ENCODE peak calls at places on chromosomes 13 and 19, in five cellular contexts. One of them, this sample, is unnamed.

GRCh38 chr19:31085125-31085524 is 264.1 kb downstream of the TSHZ3 start:
- DNase-seq in cardiac muscle cell: no peak
- DNase-seq in heart right ventricle: no peak
- DNase-seq in CD8-positive, alpha-beta T cell: no peak
- DNase-seq in lower lobe of right lung: no peak
- DNase-seq in this sample: no peak

GRCh38 chr13:94480672-94481145 is 1.2 kb upstream of the DCT start:
- DNase-seq in cardiac muscle cell: no peak
- DNase-seq in heart right ventricle: no peak
- DNase-seq in CD8-positive, alpha-beta T cell: no peak
- DNase-seq in lower lobe of right lung: no peak
- DNase-seq in this sample: no peak

GRCh38 chr19:50669319-50670101 is 20.3 kb downstream of the C19orf81 start:
- DNase-seq in cardiac muscle cell: peak; percentile 51
- DNase-seq in heart right ventricle: no peak
- DNase-seq in CD8-positive, alpha-beta T cell: peak; percentile 61
- DNase-seq in lower lobe of right lung: no peak
- DNase-seq in this sample: peak; percentile 16

GRCh38 chr13:102838982-102839381 is 6.8 kb upstream of the ERCC5 start:
- DNase-seq in cardiac muscle cell: no peak
- DNase-seq in heart right ventricle: no peak
- DNase-seq in CD8-positive, alpha-beta T cell: no peak
- DNase-seq in lower lobe of right lung: no peak
- DNase-seq in this sample: no peak

GRCh38 chr13:92806215-92806614 is 420.4 kb upstream of the GPC6 start:
- DNase-seq in cardiac muscle cell: no peak
- DNase-seq in heart right ventricle: no peak
- DNase-seq in CD8-positive, alpha-beta T cell: no peak
- DNase-seq in lower lobe of right lung: no peak
- DNase-seq in this sample: peak; percentile 1

GRCh38 chr13:27997904-27998522 is 9.5 kb upstream of the URAD start:
- DNase-seq in cardiac muscle cell: peak; percentile 81
- DNase-seq in heart right ventricle: peak; percentile 67
- DNase-seq in CD8-positive, alpha-beta T cell: no peak
- DNase-seq in lower lobe of right lung: no peak
- DNase-seq in this sample: peak; percentile 31

GRCh38 chr13:45809810-45810394 is 41.7 kb downstream of the SIAH3 start:
- DNase-seq in cardiac muscle cell: no peak
- DNase-seq in heart right ventricle: no peak
- DNase-seq in CD8-positive, alpha-beta T cell: no peak
- DNase-seq in lower lobe of right lung: no peak
- DNase-seq in this sample: no peak

GRCh38 chr13:62643007-62643483 is 1227.4 kb upstream of the PCDH20 start:
- DNase-seq in cardiac muscle cell: no peak
- DNase-seq in heart right ventricle: no peak
- DNase-seq in CD8-positive, alpha-beta T cell: no peak
- DNase-seq in lower lobe of right lung: no peak
- DNase-seq in this sample: no peak

GRCh38 chr13:78478183-78478582 is 125.2 kb downstream of the POU4F1 start:
- DNase-seq in cardiac muscle cell: no peak
- DNase-seq in heart right ventricle: no peak
- DNase-seq in CD8-positive, alpha-beta T cell: no peak
- DNase-seq in lower lobe of right lung: no peak
- DNase-seq in this sample: no peak

GRCh38 chr19:18399008-18399407 is 1.6 kb upstream of the LRRC25 start:
- DNase-seq in cardiac muscle cell: no peak
- DNase-seq in heart right ventricle: no peak
- DNase-seq in CD8-positive, alpha-beta T cell: no peak
- DNase-seq in lower lobe of right lung: no peak
- DNase-seq in this sample: peak; percentile 90

GRCh38 chr19:29277107-29277506 is 64.2 kb upstream of the UQCRFS1 start:
- DNase-seq in cardiac muscle cell: peak; percentile 42
- DNase-seq in heart right ventricle: peak; percentile 8
- DNase-seq in CD8-positive, alpha-beta T cell: peak; percentile 70
- DNase-seq in lower lobe of right lung: no peak
- DNase-seq in this sample: peak; percentile 9

GRCh38 chr19:41373993-41374392 is 2.3 kb upstream of the TMEM91 start:
- DNase-seq in cardiac muscle cell: no peak
- DNase-seq in heart right ventricle: peak; percentile 90
- DNase-seq in CD8-positive, alpha-beta T cell: no peak
- DNase-seq in lower lobe of right lung: peak; percentile 75
- DNase-seq in this sample: peak; percentile 95

GRCh38 chr13:74930402-74931165 is 551.4 kb downstream of the TBC1D4 start:
- DNase-seq in cardiac muscle cell: no peak
- DNase-seq in heart right ventricle: no peak
- DNase-seq in CD8-positive, alpha-beta T cell: no peak
- DNase-seq in lower lobe of right lung: no peak
- DNase-seq in this sample: no peak

GRCh38 chr13:43915451-43915850 is 35.7 kb downstream of the LACC1 start:
- DNase-seq in cardiac muscle cell: no peak
- DNase-seq in heart right ventricle: no peak
- DNase-seq in CD8-positive, alpha-beta T cell: no peak
- DNase-seq in lower lobe of right lung: no peak
- DNase-seq in this sample: no peak

GRCh38 chr19:15635016-15635805 is 5.5 kb upstream of the CYP4F3 start:
- DNase-seq in cardiac muscle cell: no peak
- DNase-seq in heart right ventricle: no peak
- DNase-seq in CD8-positive, alpha-beta T cell: no peak
- DNase-seq in lower lobe of right lung: no peak
- DNase-seq in this sample: no peak

GRCh38 chr19:15633122-15633521 is 7.6 kb upstream of the CYP4F3 start:
- DNase-seq in cardiac muscle cell: no peak
- DNase-seq in heart right ventricle: no peak
- DNase-seq in CD8-positive, alpha-beta T cell: no peak
- DNase-seq in lower lobe of right lung: no peak
- DNase-seq in this sample: no peak

GRCh38 chr19:15634105-15634504 is 6.6 kb upstream of the CYP4F3 start:
- DNase-seq in cardiac muscle cell: no peak
- DNase-seq in heart right ventricle: no peak
- DNase-seq in CD8-positive, alpha-beta T cell: no peak
- DNase-seq in lower lobe of right lung: no peak
- DNase-seq in this sample: no peak

GRCh38 chr19:15629003-15629880 is 11.5 kb upstream of the CYP4F3 start:
- DNase-seq in cardiac muscle cell: no peak
- DNase-seq in heart right ventricle: peak; percentile 75
- DNase-seq in CD8-positive, alpha-beta T cell: peak; percentile 98
- DNase-seq in lower lobe of right lung: peak; percentile 87
- DNase-seq in this sample: peak; percentile 72

GRCh38 chr19:15631817-15632216 is 8.9 kb upstream of the CYP4F3 start:
- DNase-seq in cardiac muscle cell: no peak
- DNase-seq in heart right ventricle: no peak
- DNase-seq in CD8-positive, alpha-beta T cell: peak; percentile 58
- DNase-seq in lower lobe of right lung: no peak
- DNase-seq in this sample: no peak
- TF ChIP-seq CTCF in cardiac muscle cell: peak; percentile 42
- TF ChIP-seq CTCF in heart right ventricle: peak; percentile 37
- TF ChIP-seq CTCF in CD8-positive, alpha-beta T cell: peak; percentile 39
- TF ChIP-seq CTCF in lower lobe of right lung: peak; percentile 43
- TF ChIP-seq CTCF in this sample: no peak

DNA sequence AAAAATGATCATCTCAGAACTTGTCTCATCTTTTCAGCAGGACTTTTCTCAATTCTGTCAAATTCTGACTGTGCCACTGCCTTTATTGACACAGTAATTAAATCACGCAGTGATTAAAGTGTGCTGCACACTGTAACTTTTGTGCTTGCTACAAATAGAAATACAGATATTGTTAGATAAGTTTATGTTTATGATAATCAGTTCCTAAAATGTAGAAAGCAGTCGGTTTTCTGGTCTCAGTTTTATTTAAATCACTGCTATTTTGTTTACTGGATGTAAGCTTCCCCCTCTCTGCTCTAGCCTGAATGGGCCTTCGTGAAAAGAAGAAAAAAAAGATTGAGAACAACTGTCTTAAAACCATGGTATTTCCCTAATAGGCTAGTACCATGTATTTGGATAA is 258.8 kb upstream of the STARD13 start:
- DNase-seq in cardiac muscle cell: no peak
- DNase-seq in heart right ventricle: no peak
- DNase-seq in CD8-positive, alpha-beta T cell: no peak
- DNase-seq in lower lobe of right lung: no peak
- DNase-seq in this sample: no peak
- H3K4me3 ChIP-seq in cardiac muscle cell: no peak overlapping the region
- H3K4me3 ChIP-seq in heart right ventricle: no peak overlapping the region
- H3K4me3 ChIP-seq in CD8-positive, alpha-beta T cell: no peak overlapping the region
- H3K4me3 ChIP-seq in lower lobe of right lung: no peak overlapping the region
- H3K4me3 ChIP-seq in this sample: no peak overlapping the region

GRCh38 chr13:24272452-24273161 is 36.8 kb upstream of the C1QTNF9 start:
- DNase-seq in cardiac muscle cell: no peak
- DNase-seq in heart right ventricle: no peak
- DNase-seq in CD8-positive, alpha-beta T cell: no peak
- DNase-seq in lower lobe of right lung: peak; percentile 74
- DNase-seq in this sample: peak; percentile 90

GRCh38 chr13:24274452-24274971 is 34.9 kb upstream of the C1QTNF9 start:
- DNase-seq in cardiac muscle cell: no peak
- DNase-seq in heart right ventricle: peak; percentile 41
- DNase-seq in CD8-positive, alpha-beta T cell: peak; percentile 60
- DNase-seq in lower lobe of right lung: no peak
- DNase-seq in this sample: no peak

GRCh38 chr13:24276310-24276709 is 33.1 kb upstream of the C1QTNF9 start:
- DNase-seq in cardiac muscle cell: no peak
- DNase-seq in heart right ventricle: no peak
- DNase-seq in CD8-positive, alpha-beta T cell: no peak
- DNase-seq in lower lobe of right lung: no peak
- DNase-seq in this sample: no peak

GRCh38 chr13:24273926-24274325 is 35.5 kb upstream of the C1QTNF9 start:
- DNase-seq in cardiac muscle cell: no peak
- DNase-seq in heart right ventricle: no peak
- DNase-seq in CD8-positive, alpha-beta T cell: no peak
- DNase-seq in lower lobe of right lung: no peak
- DNase-seq in this sample: no peak

DNA sequence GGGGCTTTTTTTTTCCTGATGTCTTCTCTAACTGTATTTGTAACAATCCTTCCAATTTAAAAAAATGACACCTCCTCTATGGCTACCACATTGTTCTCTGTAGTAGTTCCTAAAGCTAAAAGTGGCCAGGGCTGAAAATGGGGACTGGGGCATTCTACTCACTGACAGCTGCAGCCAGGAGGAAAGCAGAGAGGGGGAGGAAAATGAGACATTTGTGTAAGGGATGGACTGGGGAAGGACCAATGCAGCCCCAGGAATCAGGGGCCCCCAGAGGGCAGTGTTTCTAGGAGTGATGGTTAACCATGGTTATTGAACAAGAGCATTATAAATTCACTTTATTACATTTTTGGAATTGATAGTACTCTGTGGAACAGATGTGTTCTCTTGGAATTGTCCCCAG is 34.3 kb upstream of the C1QTNF9 start:
- DNase-seq in cardiac muscle cell: no peak
- DNase-seq in heart right ventricle: no peak
- DNase-seq in CD8-positive, alpha-beta T cell: no peak
- DNase-seq in lower lobe of right lung: no peak
- DNase-seq in this sample: no peak
- H3K4me1 ChIP-seq in cardiac muscle cell: peaks cover 34% of the 10 kb centered on the region
- H3K4me1 ChIP-seq in heart right ventricle: peaks cover 4% of the 10 kb centered on the region
- H3K4me1 ChIP-seq in CD8-positive, alpha-beta T cell: peaks cover 94% of the 10 kb centered on the region
- H3K4me1 ChIP-seq in lower lobe of right lung: peaks cover 65% of the 10 kb centered on the region
- H3K4me1 ChIP-seq in this sample: peaks cover 36% of the 10 kb centered on the region

GRCh38 chr19:10695401-10696398 is 5.5 kb upstream of the QTRT1 start:
- DNase-seq in cardiac muscle cell: peak; percentile 99
- DNase-seq in heart right ventricle: peak; percentile 91
- DNase-seq in CD8-positive, alpha-beta T cell: peak; percentile 88
- DNase-seq in lower lobe of right lung: peak; percentile 97
- DNase-seq in this sample: peak; percentile 93
- TF ChIP-seq CTCF in cardiac muscle cell: no peak
- TF ChIP-seq CTCF in heart right ventricle: no peak
- TF ChIP-seq CTCF in CD8-positive, alpha-beta T cell: no peak
- TF ChIP-seq CTCF in lower lobe of right lung: no peak
- TF ChIP-seq CTCF in this sample: no peak